ENCODE peak calls at places on chromosomes 2 and 18, in five cellular contexts. Q is fibroblast of pulmonary artery, M is GM10248, O is GM23338, Y is cardiac fibroblast. J is an unnamed sample.

GRCh38 chr2:15450808-15451207 is 110.3 kb downstream of the NBAS start:
- DNase-seq in Q (no peak), M (no peak), O (no peak), Y (no peak), J (no peak)

GRCh38 chr2:31925517-31925916 is 85.3 kb downstream of the MEMO1 start:
- DNase-seq in Q (no peak), M (no peak), O (no peak), Y (no peak), J (no peak)

GRCh38 chr2:205959528-205959927 is 126.4 kb downstream of the INO80D start:
- DNase-seq in Q (no peak), M (no peak), O (no peak), Y (no peak), J (no peak)

GRCh38 chr2:7026740-7027139 is 109.5 kb downstream of the RNF144A start:
- DNase-seq in Q (no peak), M (no peak), O (no peak), Y (no peak), J (no peak)

GRCh38 chr2:55500025-55500424 is 19.5 kb upstream of the CFAP36 start:
- DNase-seq in Q (peak), M (no peak), O (no peak), Y (peak), J (no peak)

GRCh38 chr2:9896216-9896615 is 52.9 kb downstream of the TAF1B start:
- DNase-seq in Q (no peak), M (no peak), O (no peak), Y (no peak), J (no peak)

GRCh38 chr2:19883486-19883885 is 18.3 kb downstream of the TTC32 start:
- DNase-seq in Q (no peak), M (no peak), O (no peak), Y (no peak), J (no peak)

GRCh38 chr18:50866765-50867164 is 12.2 kb upstream of the ME2 start:
- DNase-seq in Q (peak), M (peak), O (no peak), Y (peak), J (no peak)

GRCh38 chr2:102114290-102114721 is 28.2 kb upstream of the IL1R1 start:
- DNase-seq in Q (peak), M (no peak), O (no peak), Y (peak), J (no peak)

GRCh38 chr18:78698914-78699313 is 280.7 kb upstream of the SALL3 start:
- DNase-seq in Q (no peak), M (no peak), O (no peak), Y (no peak), J (no peak)

GRCh38 chr2:149200109-149200520 is 130.3 kb upstream of the LYPD6 start:
- DNase-seq in Q (peak), M (no peak), O (no peak), Y (no peak), J (no peak)

GRCh38 chr18:45821021-45821420 is 4.5 kb upstream of the SIGLEC15 start:
- DNase-seq in Q (no peak), M (no peak), O (no peak), Y (no peak), J (no peak)

GRCh38 chr2:233082934-233083755 is 23.0 kb downstream of the INPP5D start:
- DNase-seq in Q (no peak), M (no peak), O (no peak), Y (no peak), J (no peak)

GRCh38 chr2:99825630-99826029 is 316.8 kb downstream of the AFF3 start:
- DNase-seq in Q (no peak), M (no peak), O (no peak), Y (no peak), J (no peak)

GRCh38 chr18:8662574-8663255 is 42.6 kb upstream of the MTCL1 start:
- DNase-seq in Q (no peak), M (no peak), O (no peak), Y (no peak), J (no peak)

DNA sequence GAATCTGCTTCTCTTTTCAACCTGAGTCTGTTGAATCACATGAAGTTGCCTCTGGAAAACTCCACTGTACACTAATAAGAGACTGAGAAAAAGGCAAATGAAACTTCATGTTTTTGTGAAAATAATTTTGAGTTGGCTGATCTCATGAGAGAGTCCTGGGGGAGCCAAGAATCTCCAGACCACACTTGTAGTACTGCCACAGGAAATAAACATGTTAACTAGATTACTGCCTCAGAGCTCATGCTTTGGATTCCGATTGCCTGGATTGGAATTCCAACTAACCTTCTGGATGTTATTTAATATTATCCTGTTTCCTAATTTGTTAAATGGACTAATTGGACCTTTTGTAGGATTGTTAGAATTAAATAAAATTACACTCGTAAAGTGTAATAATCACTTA is 25.2 kb downstream of the NUP35 start:
- DNase-seq in Q (peak), M (no peak), O (peak), Y (peak), J (no peak)
- TF ChIP-seq CTCF in Q (no peak), M (no peak), O (no peak), Y (no peak), J (no peak)

DNA sequence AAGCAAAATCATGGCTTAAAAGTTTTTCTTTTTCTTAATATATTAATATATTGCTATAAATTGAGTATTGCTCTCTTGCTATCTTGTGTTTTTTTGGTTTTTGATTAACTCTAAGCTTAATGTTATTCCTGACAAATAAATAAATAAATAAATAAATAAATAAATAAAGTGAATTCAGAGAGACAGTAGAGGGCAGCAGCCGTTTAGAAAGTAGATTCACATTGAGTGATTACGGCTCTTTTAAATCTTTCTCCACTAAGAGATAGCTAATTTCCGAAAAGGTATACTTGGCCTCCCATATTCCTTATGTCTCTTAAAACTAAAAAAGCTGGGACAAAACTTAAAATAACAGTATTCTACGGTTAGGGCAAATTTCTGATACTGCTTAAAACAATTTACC is 34.3 kb downstream of the MSH2 start:
- DNase-seq in Q (peak), M (peak), O (peak), Y (peak), J (no peak)
- TF ChIP-seq CTCF in Q (peak), M (peak), O (peak), Y (peak), J (no peak)

GRCh38 chr18:26657618-26658581 is 109.5 kb upstream of the KCTD1 start:
- DNase-seq in Q (no peak), M (no peak), O (no peak), Y (no peak), J (no peak)

GRCh38 chr18:26656401-26656943 is 108.1 kb upstream of the KCTD1 start:
- DNase-seq in Q (no peak), M (no peak), O (no peak), Y (no peak), J (no peak)

GRCh38 chr18:26655614-26656400 is 107.5 kb upstream of the KCTD1 start:
- DNase-seq in Q (peak), M (no peak), O (peak), Y (peak), J (no peak)

GRCh38 chr18:26655010-26655613 is 106.8 kb upstream of the KCTD1 start:
- DNase-seq in Q (peak), M (no peak), O (no peak), Y (peak), J (no peak)

GRCh38 chr18:26656944-26657536 is 108.7 kb upstream of the KCTD1 start:
- DNase-seq in Q (peak), M (peak), O (peak), Y (peak), J (no peak)
- TF ChIP-seq CTCF in Q (peak), M (no peak), O (no peak), Y (peak), J (no peak)

DNA sequence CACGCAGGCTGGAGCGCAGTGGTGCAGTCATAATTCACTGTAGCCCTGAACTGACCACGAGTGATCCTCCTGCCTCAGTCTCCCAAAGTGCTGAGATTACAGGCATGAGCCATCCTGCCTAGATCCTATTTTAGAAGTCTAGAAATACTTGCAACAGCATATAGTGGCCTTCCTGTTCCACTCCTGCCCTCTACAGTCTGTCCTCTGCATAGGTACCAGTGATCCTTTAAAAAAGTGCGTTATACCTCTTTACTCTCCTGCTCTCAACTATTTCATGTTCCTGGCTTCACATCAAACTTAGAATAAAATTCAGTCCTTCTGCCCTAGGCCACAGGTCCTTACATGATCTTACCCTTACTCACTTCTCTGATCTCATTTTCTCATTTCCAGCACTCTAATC is 6.0 kb downstream of the COMMD1 start:
- DNase-seq in Q (no peak), M (no peak), O (peak), Y (no peak), J (no peak)
- TF ChIP-seq CTCF in Q (peak), M (peak), O (peak), Y (peak), J (no peak)

GRCh38 chr18:76476665-76477561 is 18.1 kb downstream of the ZNF516 start:
- DNase-seq in Q (peak), M (no peak), O (no peak), Y (peak), J (no peak)

GRCh38 chr18:76472811-76473210 is 22.2 kb downstream of the ZNF516 start:
- DNase-seq in Q (no peak), M (no peak), O (no peak), Y (no peak), J (no peak)

GRCh38 chr18:76474824-76475223 is 20.2 kb downstream of the ZNF516 start:
- DNase-seq in Q (no peak), M (no peak), O (no peak), Y (no peak), J (no peak)

GRCh38 chr18:76479351-76480238 is 15.4 kb downstream of the ZNF516 start:
- DNase-seq in Q (no peak), M (no peak), O (no peak), Y (no peak), J (no peak)

GRCh38 chr18:76475450-76476203 is 19.4 kb downstream of the ZNF516 start:
- DNase-seq in Q (no peak), M (no peak), O (no peak), Y (no peak), J (no peak)
- TF ChIP-seq CTCF in Q (no peak), M (no peak), O (peak), Y (no peak), J (no peak)

GRCh38 chr2:52416340-52416739 is 1351.3 kb upstream of the CHAC2 start:
- DNase-seq in Q (peak), M (no peak), O (peak), Y (peak), J (no peak)
- TF ChIP-seq CTCF in Q (peak), M (no peak), O (peak), Y (no peak), J (no peak)

GRCh38 chr18:56641714-56642331 is 3.4 kb upstream of the TXNL1 start:
- DNase-seq in Q (peak), M (no peak), O (no peak), Y (peak), J (no peak)

GRCh38 chr18:56650056-56650455 is 1.1 kb upstream of the WDR7 start:
- DNase-seq in Q (no peak), M (no peak), O (no peak), Y (no peak), J (no peak)

GRCh38 chr18:56647071-56647470 is 4.1 kb upstream of the WDR7 start:
- DNase-seq in Q (no peak), M (no peak), O (no peak), Y (no peak), J (no peak)

GRCh38 chr18:56648307-56648706 is 2.9 kb upstream of the WDR7 start:
- DNase-seq in Q (no peak), M (no peak), O (no peak), Y (no peak), J (no peak)

DNA sequence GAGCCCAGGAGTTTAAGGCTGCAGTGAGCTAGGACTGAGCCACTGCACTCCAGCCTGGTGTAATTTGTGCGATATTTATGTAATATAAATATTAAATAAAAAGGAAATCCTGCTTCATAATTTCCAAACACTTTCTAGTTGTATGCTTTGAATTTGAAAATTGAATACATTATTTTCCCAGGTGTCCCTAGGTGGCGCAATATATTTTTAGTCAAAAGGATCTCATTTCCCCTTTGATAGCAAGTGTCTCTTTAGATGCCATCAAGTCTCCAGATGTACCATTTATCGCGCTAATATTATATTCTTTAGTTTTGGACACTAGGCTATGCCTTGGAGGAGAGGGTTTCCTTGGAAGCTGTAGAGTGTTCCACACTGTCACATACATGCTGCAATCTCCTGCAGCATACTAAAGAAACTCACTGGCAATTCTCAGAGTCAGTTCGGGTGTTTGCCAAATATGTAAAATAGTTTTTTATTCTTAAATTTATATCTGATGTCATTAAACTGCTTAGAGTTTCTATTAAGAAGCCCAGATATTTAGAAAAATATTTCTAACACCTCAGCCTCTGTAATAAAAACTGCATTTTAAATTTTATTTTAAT is 5.6 kb upstream of the WDR7 start:
- DNase-seq in Q (no peak), M (no peak), O (peak), Y (peak), J (no peak)
- TF ChIP-seq CTCF in Q (peak), M (peak), O (peak), Y (peak), J (no peak)

GRCh38 chr18:35430721-35431441 is 53.7 kb upstream of the ZNF396 start:
- DNase-seq in Q (peak), M (no peak), O (no peak), Y (peak), J (no peak)
- TF ChIP-seq CTCF in Q (no peak), M (no peak), O (no peak), Y (no peak), J (no peak)

GRCh38 chr18:54630963-54631362 is 39.9 kb downstream of the DYNAP start:
- DNase-seq in Q (no peak), M (no peak), O (no peak), Y (no peak), J (no peak)
- TF ChIP-seq CTCF in Q (no peak), M (no peak), O (no peak), Y (no peak), J (no peak)

GRCh38 chr2:219592721-219593120 is 4.9 kb upstream of the STK11IP start:
- DNase-seq in Q (no peak), M (no peak), O (no peak), Y (no peak), J (no peak)

GRCh38 chr2:219593154-219593553 is 4.5 kb upstream of the STK11IP start:
- DNase-seq in Q (no peak), M (no peak), O (no peak), Y (no peak), J (no peak)

GRCh38 chr2:219596954-219597551 is 604 bp upstream of the STK11IP start:
- DNase-seq in Q (peak), M (no peak), O (peak), Y (no peak), J (no peak)

GRCh38 chr2:219597552-219598307 is at the start of gene STK11IP:
- DNase-seq in Q (peak), M (peak), O (peak), Y (peak), J (peak)

DNA sequence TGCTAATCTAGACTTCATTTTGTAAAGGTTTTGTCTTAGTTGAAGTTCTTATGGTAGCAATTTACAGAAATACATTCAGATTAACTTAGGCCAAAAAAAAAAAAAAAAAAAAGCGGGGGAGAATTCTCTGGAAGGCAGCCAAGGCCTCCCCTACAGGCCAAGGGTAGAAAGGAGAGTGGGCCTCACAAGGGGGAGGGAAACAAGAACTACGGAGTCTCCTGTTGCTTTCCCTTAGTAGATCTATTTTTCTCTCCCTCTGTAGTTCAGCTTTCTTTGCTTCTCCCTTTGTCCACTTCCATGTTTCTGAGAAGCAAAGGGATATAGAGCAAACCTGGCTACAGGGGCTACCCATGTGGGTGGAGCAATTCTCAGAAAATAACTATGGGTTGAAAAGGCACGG is 2.4 kb upstream of the STK11IP start:
- DNase-seq in Q (peak), M (no peak), O (peak), Y (no peak), J (no peak)
- TF ChIP-seq CTCF in Q (peak), M (no peak), O (peak), Y (no peak), J (no peak)